ENCODE peak calls at places on chromosomes 7 and 10, in four cellular contexts. R, Y, S and Z are unnamed samples.

GRCh38 chr10:8273749-8274148 is 219.3 kb downstream of the GATA3 start:
- DNase-seq in R (no peak), Y (no peak), S (no peak), Z (no peak)

GRCh38 chr7:32298403-32299132 is 191.6 kb downstream of the LSM5 start:
- DNase-seq in R (peak; percentile 44), Y (no peak), S (peak; percentile 27), Z (no peak)

GRCh38 chr7:27677912-27678612 is 15.4 kb upstream of the HIBADH start:
- DNase-seq in R (no peak), Y (no peak), S (no peak), Z (no peak)

GRCh38 chr10:103745264-103746247 is 109.8 kb downstream of the SH3PXD2A start:
- DNase-seq in R (no peak), Y (peak; percentile 75), S (no peak), Z (peak; percentile 58)

GRCh38 chr7:2523461-2523905 is 3.9 kb downstream of the LFNG start:
- DNase-seq in R (peak; percentile 60), Y (no peak), S (peak; percentile 91), Z (no peak)

GRCh38 chr7:128738570-128739047 is 550 bp upstream of the CALU start:
- DNase-seq in R (no peak), Y (no peak), S (no peak), Z (no peak)

GRCh38 chr7:77425151-77426051 is 9.3 kb upstream of the GSAP start:
- DNase-seq in R (no peak), Y (no peak), S (no peak), Z (no peak)

GRCh38 chr10:29435809-29436501 is 147.1 kb downstream of the LYZL1 start:
- DNase-seq in R (no peak), Y (no peak), S (no peak), Z (no peak)

GRCh38 chr10:95208702-95209391 is 14.8 kb downstream of the ACSM6 start:
- DNase-seq in R (no peak), Y (no peak), S (no peak), Z (no peak)

GRCh38 chr10:42475168-42476098 is 162.9 kb downstream of the ZNF33B start:
- DNase-seq in R (peak; percentile 16), Y (peak; percentile 12), S (no peak), Z (peak; percentile 80)

GRCh38 chr7:24477376-24477775 is 95.9 kb upstream of the PALS2 start:
- DNase-seq in R (no peak), Y (no peak), S (no peak), Z (no peak)

GRCh38 chr7:107394831-107395230 is 75.0 kb upstream of the GPR22 start:
- DNase-seq in R (no peak), Y (no peak), S (no peak), Z (no peak)